ENCODE peak calls at places on chromosomes 16 and 17, in five cellular contexts. C is mucosa of descending colon, Z is AG04450, L is endothelial cell, Q is left ventricle myocardium inferior. E is an unnamed sample.

GRCh38 chr17:55601874-55602364 is 90.7 kb upstream of the SMIM36 start:
- DNase-seq in Z (no peak), Q (no peak), C (no peak), L (peak), E (peak)

GRCh38 chr16:56102159-56102798 is 89.0 kb upstream of the GNAO1 start:
- DNase-seq in Q (peak), C (peak), Z (no peak), L (no peak), E (no peak)

GRCh38 chr16:401468-402348 is at the start of gene DECR2:
- DNase-seq in Z (peak), Q (peak), L (peak), C (peak), E (peak)

GRCh38 chr16:88561485-88562369 is 8.5 kb upstream of the ZC3H18 start:
- DNase-seq in Z (peak), Q (no peak), C (peak), L (peak), E (peak)

GRCh38 chr16:65547799-65548446 is 426.1 kb upstream of the CDH11 start:
- DNase-seq in Z (peak), Q (no peak), C (no peak), L (no peak), E (no peak)

GRCh38 chr16:31200821-31201510 is 1.6 kb downstream of the PYCARD start:
- DNase-seq in Z (no peak), L (no peak), C (no peak), Q (no peak), E (peak)

GRCh38 chr17:64073771-64074703 is 53.6 kb upstream of the ICAM2 start:
- DNase-seq in C (no peak), L (no peak), Z (no peak), Q (no peak), E (peak)

GRCh38 chr16:88014954-88015805 is 63.9 kb downstream of the BANP start:
- DNase-seq in Q (no peak), L (no peak), Z (no peak), C (peak), E (no peak)

GRCh38 chr17:42120161-42121065 is 754 bp downstream of the KAT2A start:
- DNase-seq in Q (no peak), L (peak), Z (no peak), C (peak), E (peak)

GRCh38 chr17:44587339-44587738 is 30.1 kb downstream of the FZD2 start:
- DNase-seq in L (no peak), Z (peak), Q (peak), C (no peak), E (no peak)

DNA sequence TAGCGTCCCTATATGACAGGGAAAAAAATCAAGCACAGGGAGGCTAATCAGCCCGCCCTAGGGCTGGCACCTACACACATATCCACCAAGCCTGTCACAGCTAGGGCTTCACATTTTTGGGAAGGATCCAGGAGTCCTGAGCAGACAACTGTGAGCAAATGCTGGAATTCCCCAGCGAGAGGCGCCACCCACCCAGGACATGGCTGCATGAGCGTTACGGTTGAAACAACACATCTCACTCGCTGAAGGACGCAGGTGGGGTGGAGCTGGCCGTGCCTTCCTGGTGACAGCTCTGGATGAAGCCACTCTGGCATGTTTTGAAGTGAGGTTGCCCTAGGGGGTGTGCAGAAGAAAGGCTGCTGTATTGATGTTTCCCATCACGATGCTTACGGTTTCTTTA is 315.1 kb upstream of the EEF2KMT start:
- DNase-seq in L (peak), C (no peak), Q (no peak), Z (no peak), E (no peak)
- TF ChIP-seq CTCF in L (no peak), C (no peak), Q (no peak), Z (no peak), E (no peak)

GRCh38 chr17:31064707-31065106 is 30.1 kb upstream of the NF1 start:
- DNase-seq in C (no peak), L (no peak), Z (no peak), Q (no peak), E (no peak)

GRCh38 chr17:31060814-31061550 is 33.8 kb upstream of the NF1 start:
- DNase-seq in Q (no peak), C (no peak), Z (no peak), L (no peak), E (no peak)

GRCh38 chr17:31058958-31059357 is 35.8 kb upstream of the NF1 start:
- DNase-seq in C (no peak), L (no peak), Q (no peak), Z (no peak), E (no peak)

GRCh38 chr17:31061678-31062077 is 33.1 kb upstream of the NF1 start:
- DNase-seq in C (no peak), Q (no peak), L (peak), Z (no peak), E (no peak)
- TF ChIP-seq CTCF in C (no peak), Q (no peak), L (no peak), Z (peak), E (no peak)

GRCh38 chr17:79834575-79835469 is 4.4 kb downstream of the CBX4 start:
- DNase-seq in L (peak), C (peak), Q (no peak), Z (no peak), E (no peak)
- TF ChIP-seq CTCF in L (peak), C (peak), Q (peak), Z (peak), E (peak)

DNA sequence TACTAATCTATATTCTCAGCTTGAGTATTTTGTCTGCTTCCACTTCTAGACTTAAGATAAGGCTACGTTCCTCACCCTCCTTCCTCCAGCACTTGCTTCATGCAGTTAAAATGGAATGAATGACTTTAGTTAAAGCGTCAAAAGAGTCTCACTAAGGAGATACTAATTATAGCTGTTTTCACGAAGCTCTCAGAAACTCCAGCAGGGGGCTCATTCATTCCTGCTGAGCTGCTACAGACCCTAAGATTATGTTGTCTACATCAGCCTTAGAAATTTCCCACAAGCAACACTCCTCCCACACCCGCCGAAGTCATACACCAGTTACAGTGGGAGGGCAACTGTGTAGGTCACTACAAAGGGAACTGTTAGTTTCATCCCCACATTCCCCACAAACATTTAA is 57.0 kb upstream of the KIFC3 start:
- DNase-seq in C (no peak), Q (no peak), Z (no peak), L (peak), E (no peak)
- TF ChIP-seq CTCF in C (no peak), Q (peak), Z (peak), L (peak), E (no peak)